ENCODE peak calls at places on chromosome 14, in nine cellular contexts. I, G, Q, H, S, F, P, W and K are unnamed samples.

GRCh38 chr14:25032092-25032784 is 17.7 kb downstream of the STXBP6 start:
- DNase-seq in F (no peak), S (no peak), G (no peak), P (no peak), I (no peak), W (no peak), Q (no peak), H (peak), K (no peak)

GRCh38 chr14:103385994-103386491 is 828 bp downstream of the MARK3 start:
- DNase-seq in S (no peak), F (peak), I (peak), W (no peak), G (peak), H (no peak), Q (peak), P (peak), K (no peak)

GRCh38 chr14:99230271-99231141 is 41.5 kb downstream of the BCL11B start:
- DNase-seq in Q (no peak), H (no peak), S (no peak), W (no peak), I (no peak), G (peak), F (no peak), P (no peak), K (no peak)

GRCh38 chr14:69767369-69767999 is 542 bp downstream of the SRSF5 start:
- DNase-seq in S (peak), H (peak), F (peak), W (peak), Q (peak), P (peak), I (peak), G (peak), K (peak)

GRCh38 chr14:54653764-54654469 is 87.0 kb downstream of the SAMD4A start:
- DNase-seq in S (no peak), G (no peak), W (no peak), P (peak), Q (peak), H (peak), F (no peak), I (peak), K (no peak)

GRCh38 chr14:101250336-101250947 is 310.9 kb upstream of the DIO3 start:
- DNase-seq in W (no peak), Q (no peak), H (no peak), S (no peak), I (no peak), P (no peak), G (no peak), F (no peak), K (peak)

GRCh38 chr14:74257078-74257987 is 18.1 kb downstream of the VSX2 start:
- DNase-seq in Q (peak), F (peak), P (peak), I (peak), W (peak), S (no peak), G (peak), H (no peak), K (no peak)

GRCh38 chr14:77120771-77121743 is 20.5 kb downstream of the ZDHHC22 start:
- DNase-seq in S (peak), F (peak), H (no peak), Q (no peak), P (no peak), I (no peak), G (no peak), W (no peak), K (no peak)